ENCODE peak calls at places on chromosomes 16 and 17, in six cellular contexts. U is PC-3, K is astrocyte, G is HCT116, S is PC-9, W is mammary epithelial cell. L is an unnamed sample.

GRCh38 chr17:68807998-68808772 is 147.0 kb downstream of the ABCA8 start:
- DNase-seq in U (no peak), K (peak; percentile 17), G (no peak), S (no peak), W (no peak), L (peak; percentile 58)

GRCh38 chr17:42422958-42423712 is at the start of gene CAVIN1:
- DNase-seq in U (no peak), K (peak; percentile 95), G (peak; percentile 85), S (peak; percentile 97), W (peak; percentile 98), L (peak; percentile 99)

GRCh38 chr16:57999971-58000705 is at the start of gene ZNF319:
- DNase-seq in U (no peak), K (no peak), G (no peak), S (no peak), W (peak; percentile 8), L (peak; percentile 65)

GRCh38 chr16:51048544-51048943 is 102.5 kb downstream of the SALL1 start:
- DNase-seq in U (no peak), K (peak; percentile 20), G (no peak), S (no peak), W (peak; percentile 24), L (peak; percentile 25)

GRCh38 chr17:8068736-8069586 is 18.6 kb downstream of the ALOX12B start:
- DNase-seq in U (no peak), K (no peak), G (no peak), S (no peak), W (no peak), L (no peak)

GRCh38 chr16:58265480-58266052 is 29.3 kb downstream of the PRSS54 start:
- DNase-seq in U (no peak), K (no peak), G (no peak), S (no peak), W (no peak), L (no peak)

GRCh38 chr17:65683428-65683827 is 122.0 kb upstream of the AXIN2 start:
- DNase-seq in U (no peak), K (no peak), G (no peak), S (no peak), W (no peak), L (no peak)

GRCh38 chr16:57551057-57551456 is 8.6 kb downstream of the ADGRG5 start:
- DNase-seq in U (no peak), K (no peak), G (no peak), S (no peak), W (no peak), L (no peak)

GRCh38 chr16:2026461-2027023 is at the start of gene NHERF2:
- DNase-seq in U (peak; percentile 37), K (no peak), G (no peak), S (peak; percentile 51), W (no peak), L (peak; percentile 53)

GRCh38 chr16:898761-899677 is 71.8 kb downstream of the LMF1 start:
- DNase-seq in U (no peak), K (no peak), G (no peak), S (no peak), W (no peak), L (no peak)

GRCh38 chr17:78576389-78577112 is 645 bp downstream of the DNAH17 start:
- DNase-seq in U (no peak), K (no peak), G (no peak), S (no peak), W (no peak), L (no peak)

GRCh38 chr17:39194985-39195524 is 2.4 kb downstream of the CACNB1 start:
- DNase-seq in U (no peak), K (no peak), G (no peak), S (no peak), W (no peak), L (peak; percentile 34)

GRCh38 chr16:13923703-13924298 is 3.8 kb downstream of the ERCC4 start:
- DNase-seq in U (peak; percentile 69), K (peak; percentile 41), G (peak; percentile 42), S (no peak), W (peak; percentile 24), L (peak; percentile 74)

GRCh38 chr17:5500247-5500803 is 14.0 kb downstream of the MIS12 start:
- DNase-seq in U (no peak), K (no peak), G (no peak), S (no peak), W (no peak), L (peak; percentile 37)

GRCh38 chr17:5502552-5502951 is 16.2 kb downstream of the MIS12 start:
- DNase-seq in U (no peak), K (no peak), G (no peak), S (no peak), W (no peak), L (no peak)

GRCh38 chr17:5501725-5502124 is 15.4 kb downstream of the MIS12 start:
- DNase-seq in U (no peak), K (no peak), G (no peak), S (no peak), W (no peak), L (no peak)

GRCh38 chr17:5499790-5500189 is 13.4 kb downstream of the MIS12 start:
- DNase-seq in U (no peak), K (no peak), G (no peak), S (no peak), W (no peak), L (peak; percentile 39)

DNA sequence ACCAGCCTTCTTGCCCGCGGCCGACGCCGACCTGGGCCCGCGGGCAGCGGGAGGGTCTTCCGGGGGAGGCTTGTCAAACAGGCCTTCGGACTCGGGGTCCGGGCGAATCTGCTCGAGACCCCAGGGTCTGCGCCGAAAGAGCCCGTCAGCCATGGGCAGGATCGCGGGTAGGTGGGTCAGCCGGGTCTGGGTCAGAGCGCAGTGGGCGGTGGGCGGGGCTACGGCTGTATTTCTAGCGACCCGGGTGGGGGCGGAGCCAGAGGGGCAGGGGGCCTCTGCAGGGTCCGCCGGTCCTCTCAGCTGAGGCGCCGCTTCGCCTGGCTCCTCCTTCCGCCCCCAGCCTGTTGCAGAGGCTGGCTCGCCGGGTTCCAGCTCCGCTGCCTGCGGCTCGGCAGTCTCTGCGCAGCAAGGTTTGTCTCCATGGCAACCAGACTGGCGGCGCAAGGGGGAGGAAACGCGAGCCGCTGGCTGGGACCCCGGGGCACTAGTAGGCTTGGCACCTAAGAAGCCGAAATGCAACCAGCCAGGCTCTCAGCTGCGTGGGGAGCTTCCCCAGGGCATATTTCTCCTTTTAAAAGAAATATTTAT is 14.5 kb downstream of the MIS12 start:
- DNase-seq in U (peak; percentile 54), K (peak; percentile 80), G (no peak), S (peak; percentile 63), W (peak; percentile 42), L (peak; percentile 97)
- H2AFZ ChIP-seq in U (peak overlapping the region; percentile 79), K (peak overlapping the region; percentile 87), G (no peak overlapping the region), S (no peak overlapping the region), W (peak overlapping the region; percentile 70), L (peak overlapping the region; percentile 66)

GRCh38 chr16:64724339-64724738 is 397.5 kb downstream of the CDH11 start:
- DNase-seq in U (no peak), K (no peak), G (no peak), S (no peak), W (no peak), L (no peak)

GRCh38 chr16:64717871-64718270 is 404.0 kb downstream of the CDH11 start:
- DNase-seq in U (no peak), K (no peak), G (no peak), S (no peak), W (no peak), L (no peak)

GRCh38 chr16:64715624-64716023 is 406.2 kb downstream of the CDH11 start:
- DNase-seq in U (no peak), K (no peak), G (no peak), S (no peak), W (no peak), L (no peak)

GRCh38 chr16:64718481-64718880 is 403.4 kb downstream of the CDH11 start:
- DNase-seq in U (no peak), K (no peak), G (no peak), S (no peak), W (no peak), L (no peak)
- H2AFZ ChIP-seq in U (no peak overlapping the region), K (no peak overlapping the region), G (no peak overlapping the region), S (no peak overlapping the region), W (no peak overlapping the region), L (no peak overlapping the region)

GRCh38 chr16:19881028-19881427 is 3.6 kb downstream of the GPRC5B start:
- DNase-seq in U (no peak), K (no peak), G (no peak), S (no peak), W (no peak), L (no peak)
- H2AFZ ChIP-seq in U (no peak overlapping the region), K (no peak overlapping the region), G (no peak overlapping the region), S (no peak overlapping the region), W (no peak overlapping the region), L (no peak overlapping the region)

DNA sequence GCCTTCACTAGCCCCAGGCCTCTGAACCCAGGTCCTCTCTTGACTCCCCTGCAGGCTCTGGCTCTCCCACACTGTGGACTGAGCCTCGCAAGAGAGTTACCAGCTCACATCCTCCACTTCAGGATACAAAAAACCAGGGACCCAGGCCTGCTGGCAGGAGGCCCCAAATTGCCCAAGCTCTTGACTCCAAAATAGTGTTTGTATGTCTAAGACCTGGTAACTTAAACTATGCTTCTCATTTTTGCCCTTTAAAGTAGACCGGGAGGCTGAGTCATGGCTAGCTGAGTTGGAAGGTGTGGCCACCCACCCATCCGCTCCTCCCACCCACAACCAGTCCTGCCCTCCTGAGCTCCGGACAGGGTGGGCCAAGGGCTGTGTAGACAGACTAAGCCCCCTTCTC is 250.0 kb downstream of the SOX9 start:
- DNase-seq in U (peak; percentile 86), K (peak; percentile 74), G (no peak), S (no peak), W (peak; percentile 59), L (peak; percentile 89)
- H2AFZ ChIP-seq in U (no peak overlapping the region), K (peak overlapping the region; percentile 20), G (peak overlapping the region; percentile 14), S (no peak overlapping the region), W (no peak overlapping the region), L (peak overlapping the region; percentile 49)

DNA sequence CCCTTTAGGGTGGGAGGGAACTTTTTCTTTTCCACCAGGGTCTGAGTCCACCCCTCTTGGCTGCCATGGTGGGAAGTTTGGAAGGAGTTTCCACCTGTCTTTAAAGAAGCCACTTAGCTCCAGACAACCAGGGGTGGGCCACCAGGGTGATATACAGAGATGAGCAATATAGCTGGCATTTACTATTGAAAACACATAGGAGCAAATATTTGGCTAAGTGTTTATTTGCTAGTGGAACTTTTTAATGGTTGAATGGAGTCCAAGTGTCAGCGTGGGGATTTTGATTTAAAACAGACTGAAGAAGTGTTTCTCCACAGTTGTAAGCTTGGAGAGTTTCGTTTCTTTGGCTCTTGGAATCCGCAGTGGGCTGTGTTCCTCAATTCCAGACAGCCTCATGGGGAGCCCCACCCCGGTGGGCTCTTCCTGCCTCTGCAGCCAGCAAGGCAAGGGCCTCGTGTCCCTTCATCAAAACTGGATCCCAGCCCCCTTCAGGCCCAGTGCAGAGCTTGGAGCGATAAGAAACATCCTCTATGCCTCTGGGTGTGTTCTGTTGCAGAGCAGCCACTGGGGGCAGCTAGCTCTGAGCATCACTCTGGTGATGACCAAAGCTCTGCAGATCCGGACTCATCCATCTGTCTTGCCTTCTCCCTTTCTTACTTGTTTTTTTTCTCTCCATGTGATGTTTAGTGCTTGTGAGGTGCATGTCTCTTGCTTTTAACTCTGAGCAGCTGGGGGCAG is 36.1 kb downstream of the NOG start:
- DNase-seq in U (peak; percentile 71), K (no peak), G (peak; percentile 31), S (no peak), W (no peak), L (peak; percentile 59)
- H2AFZ ChIP-seq in U (peak overlapping the region; percentile 50), K (no peak overlapping the region), G (no peak overlapping the region), S (no peak overlapping the region), W (no peak overlapping the region), L (no peak overlapping the region)

L was measured in GM23248.